ENCODE peak calls at places on chromosome 16, in seven cellular contexts. E is GM12878, Y is stomach, C is tibial nerve, F is transverse colon, V is ovary, R is A549. S is an unnamed sample.

GRCh38 chr16:50600582-50601283 is 52.5 kb downstream of the NKD1 start:
- DNase-seq in Y (no peak), E (no peak), R (no peak), F (no peak), C (no peak), V (no peak), S (no peak)

GRCh38 chr16:73572135-73572534 is 524.2 kb upstream of the ZFHX3 start:
- DNase-seq in Y (peak), V (no peak), F (peak), E (no peak), C (no peak), R (no peak), S (no peak)

GRCh38 chr16:70159355-70160348 is 13.9 kb upstream of the CLEC18C start:
- DNase-seq in F (no peak), C (no peak), R (no peak), E (no peak), Y (no peak), V (no peak), S (peak)

GRCh38 chr16:53098526-53099317 is 43.9 kb downstream of the CHD9 start:
- DNase-seq in C (peak), Y (peak), V (peak), E (peak), F (peak), R (peak), S (peak)

GRCh38 chr16:873243-873661 is 72.7 kb upstream of the GNG13 start:
- DNase-seq in F (no peak), E (no peak), V (no peak), C (no peak), Y (no peak), R (no peak), S (no peak)

GRCh38 chr16:54174201-54174600 is 112.4 kb downstream of the IRX3 start:
- DNase-seq in Y (no peak), F (no peak), R (no peak), C (no peak), V (no peak), E (no peak), S (no peak)

GRCh38 chr16:23124315-23124714 is 24.9 kb downstream of the USP31 start:
- DNase-seq in E (no peak), F (no peak), V (no peak), R (peak), Y (no peak), C (no peak), S (no peak)

GRCh38 chr16:51988977-51989376 is 558.0 kb downstream of the TOX3 start:
- DNase-seq in F (no peak), R (no peak), V (no peak), Y (no peak), E (no peak), C (no peak), S (no peak)

GRCh38 chr16:58230259-58230658 is 32.4 kb upstream of the CSNK2A2 start:
- DNase-seq in F (no peak), C (no peak), V (no peak), E (no peak), R (no peak), Y (no peak), S (no peak)

GRCh38 chr16:84881702-84882521 is 62.1 kb downstream of the CRISPLD2 start:
- DNase-seq in E (no peak), R (peak), Y (no peak), F (no peak), C (peak), V (no peak), S (no peak)

GRCh38 chr16:84886536-84887090 is 66.8 kb downstream of the CRISPLD2 start:
- DNase-seq in C (no peak), E (no peak), F (no peak), Y (no peak), V (no peak), R (no peak), S (no peak)

GRCh38 chr16:84885024-84885910 is 65.5 kb downstream of the CRISPLD2 start:
- DNase-seq in E (no peak), R (no peak), Y (no peak), F (no peak), C (peak), V (no peak), S (no peak)

GRCh38 chr16:84883301-84883700 is 63.5 kb downstream of the CRISPLD2 start:
- DNase-seq in C (no peak), Y (no peak), E (no peak), V (no peak), F (no peak), R (no peak), S (no peak)

DNA sequence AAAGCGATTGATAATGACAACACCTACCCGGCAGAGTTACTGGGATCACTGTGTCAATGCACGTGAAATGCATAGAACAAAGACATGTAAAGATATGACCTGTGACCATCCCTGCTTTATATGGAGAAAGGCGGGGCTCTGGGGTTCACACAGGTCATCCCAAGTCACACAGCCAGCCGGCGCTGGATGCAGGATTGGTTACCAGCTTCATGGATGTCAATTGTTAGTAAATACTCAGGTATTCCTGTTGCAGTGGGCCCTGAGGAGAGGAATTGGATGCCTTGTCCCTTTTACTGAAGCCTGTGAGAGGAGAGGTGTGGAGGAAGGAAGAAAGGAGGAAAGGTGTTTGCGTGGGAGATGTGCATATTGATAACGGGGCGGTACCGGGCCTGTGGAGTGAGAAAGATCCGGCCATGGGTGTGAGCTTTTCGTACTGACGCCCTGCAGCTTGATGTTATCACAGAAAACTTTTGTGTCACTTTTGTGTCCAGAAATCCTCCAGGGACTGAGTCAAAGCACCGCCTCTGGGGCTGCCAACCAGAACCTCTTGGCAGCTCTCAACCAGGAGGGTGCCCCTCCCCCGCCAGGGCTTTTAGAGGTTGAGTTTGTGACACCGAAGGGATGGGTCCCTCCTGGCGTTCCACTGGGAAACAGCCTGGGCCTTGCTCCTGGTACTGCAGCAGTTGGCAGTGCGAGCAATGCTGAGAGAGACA is 64.7 kb downstream of the CRISPLD2 start:
- DNase-seq in R (no peak), Y (peak), V (no peak), F (no peak), E (no peak), C (no peak), S (no peak)
- TF ChIP-seq EP300 in R (no peak), Y (no peak), V (no peak), F (no peak), E (no peak), C (no peak), S (no peak)

GRCh38 chr16:85352221-85352620 is 239.9 kb upstream of the CIBAR2 start:
- DNase-seq in R (no peak), Y (no peak), E (no peak), C (no peak), F (no peak), V (no peak), S (no peak)
- TF ChIP-seq EP300 in R (no peak), Y (no peak), E (no peak), C (no peak), F (no peak), V (no peak), S (no peak)

GRCh38 chr16:11722468-11722808 is 20.2 kb downstream of the TXNDC11 start:
- DNase-seq in F (no peak), R (no peak), Y (no peak), C (no peak), V (no peak), E (no peak), S (no peak)
- TF ChIP-seq EP300 in F (no peak), R (no peak), Y (no peak), C (no peak), V (no peak), E (no peak), S (no peak)

GRCh38 chr16:20363191-20363590 is 10.7 kb upstream of the UMOD start:
- DNase-seq in R (no peak), C (no peak), Y (no peak), E (no peak), F (no peak), V (no peak), S (no peak)
- TF ChIP-seq EP300 in R (no peak), C (no peak), Y (no peak), E (no peak), F (no peak), V (no peak), S (no peak)

GRCh38 chr16:89720859-89721643 is at the start of the genes VPS9D1 and ZNF276:
- DNase-seq in E (no peak), Y (peak), C (peak), V (peak), F (peak), R (peak), S (peak)
- TF ChIP-seq EP300 in E (no peak), Y (no peak), C (no peak), V (no peak), F (no peak), R (no peak), S (no peak)

GRCh38 chr16:60059141-60059540 is 1325.0 kb upstream of the GOT2 start:
- DNase-seq in R (no peak), Y (no peak), E (no peak), V (no peak), C (no peak), F (no peak), S (no peak)
- TF ChIP-seq EP300 in R (no peak), Y (no peak), E (no peak), V (no peak), C (no peak), F (no peak), S (no peak)

GRCh38 chr16:24738895-24739294 is 9.4 kb downstream of the TNRC6A start:
- DNase-seq in F (no peak), R (no peak), Y (no peak), E (no peak), C (no peak), V (no peak), S (no peak)

GRCh38 chr16:24737391-24737871 is 8.0 kb downstream of the TNRC6A start:
- DNase-seq in E (no peak), C (no peak), V (no peak), R (no peak), Y (no peak), F (no peak), S (no peak)

GRCh38 chr16:24736758-24737157 is 7.3 kb downstream of the TNRC6A start:
- DNase-seq in F (no peak), E (no peak), R (no peak), C (no peak), Y (no peak), V (no peak), S (no peak)

GRCh38 chr16:24734382-24734781 is 4.9 kb downstream of the TNRC6A start:
- DNase-seq in Y (no peak), E (no peak), R (no peak), C (no peak), V (no peak), F (no peak), S (no peak)

GRCh38 chr16:24737916-24738594 is 8.6 kb downstream of the TNRC6A start:
- DNase-seq in E (no peak), F (no peak), Y (no peak), R (no peak), C (no peak), V (no peak), S (no peak)
- TF ChIP-seq EP300 in E (no peak), F (no peak), Y (no peak), R (no peak), C (no peak), V (no peak), S (no peak)